ENCODE peak calls at places on chromosome 6, in four cellular contexts. C, P, N and V are unnamed samples.

GRCh38 chr6:125858427-125859320 is 67.9 kb downstream of the NCOA7 start:
- DNase-seq in N (peak; percentile 59), P (peak; percentile 84), C (peak; percentile 47), V (no peak)

GRCh38 chr6:116447496-116448011 is 13.6 kb upstream of the CALHM6 start:
- DNase-seq in N (peak; percentile 49), C (no peak), P (no peak), V (no peak)

GRCh38 chr6:106533079-106533478 is 96.2 kb downstream of the RTN4IP1 start:
- DNase-seq in C (no peak), N (no peak), P (no peak), V (no peak)

GRCh38 chr6:52231411-52232127 is 12.7 kb downstream of the IL17F start:
- DNase-seq in C (no peak), P (no peak), N (no peak), V (peak; percentile 7)

GRCh38 chr6:83138758-83139157 is 54.3 kb downstream of the PGM3 start:
- DNase-seq in N (no peak), P (no peak), C (no peak), V (no peak)

GRCh38 chr6:52595000-52595795 is 18.3 kb upstream of the TRAM2 start:
- DNase-seq in N (peak; percentile 48), P (peak; percentile 42), C (peak; percentile 63), V (no peak)

GRCh38 chr6:114376611-114377206 is 33.9 kb upstream of the HS3ST5 start:
- DNase-seq in N (no peak), C (no peak), P (no peak), V (no peak)

GRCh38 chr6:146701632-146702031 is 102.9 kb downstream of the ADGB start:
- DNase-seq in N (no peak), C (no peak), P (no peak), V (no peak)

GRCh38 chr6:141486942-141487341 is 645.8 kb upstream of the GJE1 start:
- DNase-seq in P (no peak), C (no peak), N (no peak), V (no peak)

GRCh38 chr6:165573671-165574070 is 89.4 kb downstream of the PDE10A start:
- DNase-seq in C (peak; percentile 65), P (no peak), N (peak; percentile 22), V (no peak)

DNA sequence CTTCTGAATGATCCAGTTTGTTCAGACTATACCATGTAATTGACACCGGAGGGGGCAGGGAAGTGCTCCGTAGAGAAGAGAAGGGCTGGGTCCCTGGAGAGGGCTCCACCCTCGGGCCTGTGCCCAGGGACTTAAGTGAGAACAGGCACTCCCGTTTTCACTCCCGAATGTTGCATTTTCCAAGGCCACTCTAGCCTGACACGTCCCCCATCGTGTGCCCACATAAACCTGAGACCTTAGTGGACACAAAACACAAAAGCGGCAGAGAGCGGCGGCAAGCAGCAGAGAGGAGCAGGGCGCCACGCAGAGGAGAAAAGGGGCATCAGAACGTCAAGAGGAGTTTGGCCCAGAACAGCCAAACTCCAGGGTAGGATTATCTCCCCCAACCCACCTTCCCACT is 1405.1 kb downstream of the GRIK2 start:
- DNase-seq in P (no peak), C (no peak), N (no peak), V (no peak)
- TF ChIP-seq CTCF in P (no peak), C (no peak), N (no peak), V (no peak)

DNA sequence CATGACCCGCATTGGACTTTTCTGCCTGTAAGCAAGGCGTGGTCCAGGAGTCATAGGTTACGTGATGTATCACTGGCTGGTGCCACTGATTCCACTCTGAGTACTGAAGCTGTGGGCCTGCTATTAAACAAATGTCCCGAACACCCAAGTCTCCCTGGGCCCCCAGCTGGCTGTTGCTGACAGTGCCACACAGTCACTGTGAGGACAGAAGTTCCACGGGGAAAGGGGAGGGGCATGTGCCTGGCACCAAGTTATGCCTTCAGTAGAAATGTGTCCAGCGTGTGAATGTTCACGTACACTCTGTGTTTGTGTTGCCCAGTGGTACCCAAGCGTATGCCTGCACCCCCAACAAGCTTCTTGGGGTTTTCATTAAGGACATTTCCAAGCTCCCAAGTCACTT is 171.4 kb upstream of the QKI start:
- DNase-seq in C (no peak), N (no peak), P (no peak), V (no peak)
- H3K27ac ChIP-seq in C (no peak overlapping the region), N (peak overlapping the region; percentile 41), P (no peak overlapping the region), V (no peak overlapping the region)

DNA sequence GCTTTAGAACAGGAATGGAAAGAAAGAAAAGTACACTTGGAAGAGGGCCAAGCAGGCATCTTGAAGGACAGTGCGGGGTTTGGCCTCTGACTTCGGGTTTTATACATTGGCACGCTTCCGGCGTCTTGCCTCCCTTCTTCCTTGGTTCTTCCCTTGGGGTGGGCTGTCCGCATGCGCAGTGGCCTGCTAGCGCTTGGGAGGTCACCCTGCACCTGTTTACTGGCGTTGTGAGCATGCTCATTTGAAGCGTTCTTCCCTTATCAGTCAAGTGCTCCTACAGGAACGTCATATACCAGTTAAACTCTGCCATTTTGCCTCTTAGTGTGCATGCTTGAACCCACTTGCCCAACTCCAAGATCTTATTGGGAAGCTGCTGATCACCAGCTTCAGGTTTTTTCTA is 230.0 kb downstream of the TTLL2 start:
- DNase-seq in C (no peak), P (no peak), N (no peak), V (no peak)
- TF ChIP-seq CTCF in C (no peak), P (no peak), N (no peak), V (no peak)

GRCh38 chr6:79186564-79186963 is 47.9 kb downstream of the HMGN3 start:
- DNase-seq in P (no peak), C (no peak), N (no peak), V (no peak)
- H3K27ac ChIP-seq in P (no peak overlapping the region), C (no peak overlapping the region), N (no peak overlapping the region), V (no peak overlapping the region)

GRCh38 chr6:1363729-1364572 is 25.4 kb upstream of the FOXF2 start:
- DNase-seq in N (peak; percentile 36), C (no peak), P (no peak), V (no peak)
- TF ChIP-seq CTCF in N (no peak), C (no peak), P (no peak), V (no peak)

GRCh38 chr6:150267686-150268561 is 100.9 kb upstream of the IYD start:
- DNase-seq in P (peak; percentile 85), C (no peak), N (peak; percentile 15), V (no peak)
- H3K27ac ChIP-seq in P (peak overlapping the region; percentile 89), C (no peak overlapping the region), N (no peak overlapping the region), V (no peak overlapping the region)

DNA sequence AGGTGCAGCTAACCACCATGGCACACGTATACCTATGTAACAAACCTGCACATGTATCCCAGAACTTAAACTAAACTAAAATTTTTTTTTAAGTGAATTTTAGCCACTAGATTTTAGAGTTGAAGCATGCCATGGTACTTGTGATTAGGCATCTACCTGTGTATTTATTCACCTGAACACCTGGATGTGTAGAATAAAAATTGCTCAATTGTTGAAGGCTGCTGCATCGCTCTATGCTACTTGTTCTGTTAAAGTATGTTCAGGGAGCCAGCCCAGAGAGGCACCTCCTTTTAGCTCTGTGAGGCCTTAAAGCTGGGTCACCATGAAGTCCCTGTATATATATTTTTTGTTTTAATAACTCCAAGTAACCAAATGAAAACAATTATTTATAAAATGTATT is 28.3 kb downstream of the SLC22A3 start:
- DNase-seq in P (no peak), C (no peak), N (no peak), V (no peak)
- TF ChIP-seq CTCF in P (no peak), C (no peak), N (no peak), V (no peak)